ENCODE peak calls at places on chromosome 21, in seven cellular contexts. C is ovary, W is colonic mucosa, L is aorta, N is RWPE2, M is adrenal gland, U is uterus. B is an unnamed sample. For H3K4me1, the result is how much of the 10 kb centered on the place peaks cover.

GRCh38 chr21:32611471-32611997 is 643 bp downstream of the CFAP298 start:
- DNase-seq in N (no peak), C (peak), L (no peak), W (peak), U (no peak), M (no peak), B (peak)

GRCh38 chr21:29187939-29188338 is 57.5 kb downstream of the MAP3K7CL start:
- DNase-seq in N (peak), L (no peak), M (peak), C (no peak), W (no peak), U (peak), B (peak)

GRCh38 chr21:26170471-26171309 is at the start of gene APP:
- DNase-seq in U (peak), N (peak), L (peak), W (peak), M (peak), C (peak), B (peak)

GRCh38 chr21:15688809-15689208 is 41.0 kb upstream of the USP25 start:
- DNase-seq in L (no peak), M (no peak), U (no peak), W (no peak), N (no peak), C (no peak), B (no peak)

GRCh38 chr21:15992171-15992570 is 262.4 kb downstream of the USP25 start:
- DNase-seq in N (no peak), L (no peak), M (no peak), C (no peak), U (no peak), W (no peak), B (no peak)

GRCh38 chr21:32481875-32482408 is 69.4 kb downstream of the EVA1C start:
- DNase-seq in C (no peak), L (no peak), M (no peak), U (no peak), N (no peak), W (no peak), B (no peak)

GRCh38 chr21:26061437-26061836 is 109.1 kb downstream of the APP start:
- DNase-seq in W (no peak), L (no peak), N (no peak), C (no peak), M (no peak), U (no peak), B (no peak)

GRCh38 chr21:28336299-28336698 is 656.4 kb downstream of the LTN1 start:
- DNase-seq in M (peak), N (no peak), C (no peak), W (no peak), U (peak), L (no peak), B (no peak)

GRCh38 chr21:43902441-43902840 is 37.4 kb downstream of the AGPAT3 start:
- DNase-seq in L (peak), U (peak), W (no peak), M (peak), N (no peak), C (peak), B (peak)

GRCh38 chr21:21183092-21183491 is 184.9 kb downstream of the NCAM2 start:
- DNase-seq in N (no peak), L (no peak), U (no peak), M (no peak), W (no peak), C (no peak), B (no peak)

GRCh38 chr21:25848309-25848708 is 113.5 kb downstream of the GABPA start:
- DNase-seq in C (no peak), U (no peak), N (no peak), W (no peak), M (no peak), L (no peak), B (no peak)

GRCh38 chr21:31493350-31493880 is 149.4 kb upstream of the TIAM1 start:
- DNase-seq in U (no peak), C (no peak), L (no peak), W (no peak), M (no peak), N (no peak), B (no peak)

GRCh38 chr21:37452222-37452621 is 85.6 kb downstream of the DYRK1A start:
- DNase-seq in N (no peak), W (no peak), L (no peak), U (no peak), C (no peak), M (no peak), B (no peak)
- H3K4me1 ChIP-seq in N (under half), W (under half), L (under half), U (under half), C (under half), M (half or more), B (under half)

DNA sequence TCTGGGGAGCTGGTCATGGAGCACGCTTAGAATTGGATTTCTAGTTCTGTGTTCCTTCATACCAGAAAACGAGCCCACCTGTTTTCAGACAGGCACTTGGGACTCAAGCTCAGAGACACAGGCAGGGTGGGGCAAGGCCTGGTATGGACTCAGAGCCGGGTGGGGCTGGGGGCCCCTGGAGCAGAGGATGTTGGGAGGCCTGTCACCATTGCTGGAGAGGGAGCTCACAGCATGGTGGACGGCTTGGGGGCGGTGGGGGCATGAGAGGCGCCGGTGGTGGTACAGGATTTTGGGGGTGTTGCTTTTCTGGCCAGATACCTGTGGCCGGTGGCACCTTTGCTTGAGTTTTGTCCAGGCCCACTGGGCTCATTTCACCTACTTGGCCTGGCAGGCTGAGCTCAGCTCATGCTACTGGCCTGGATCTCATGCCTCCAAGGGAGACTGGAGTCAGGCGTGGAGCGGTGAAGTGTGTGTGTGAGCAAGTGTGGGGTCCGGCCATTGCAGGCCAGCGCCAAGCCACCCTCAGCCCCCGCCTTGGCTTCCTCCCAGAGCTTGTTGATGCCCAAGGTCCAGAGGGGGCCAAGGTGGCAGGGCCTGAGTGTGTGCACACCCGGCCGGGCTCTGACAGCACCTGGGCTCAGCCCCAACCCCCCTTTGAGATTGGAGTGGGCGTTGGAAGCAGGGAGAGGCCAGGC is 8.7 kb downstream of the SLX9 start:
- DNase-seq in U (no peak), L (peak), N (peak), M (no peak), W (no peak), C (no peak), B (peak)
- H3K4me1 ChIP-seq in U (under half), L (under half), N (under half), M (under half), W (under half), C (under half), B (under half)

DNA sequence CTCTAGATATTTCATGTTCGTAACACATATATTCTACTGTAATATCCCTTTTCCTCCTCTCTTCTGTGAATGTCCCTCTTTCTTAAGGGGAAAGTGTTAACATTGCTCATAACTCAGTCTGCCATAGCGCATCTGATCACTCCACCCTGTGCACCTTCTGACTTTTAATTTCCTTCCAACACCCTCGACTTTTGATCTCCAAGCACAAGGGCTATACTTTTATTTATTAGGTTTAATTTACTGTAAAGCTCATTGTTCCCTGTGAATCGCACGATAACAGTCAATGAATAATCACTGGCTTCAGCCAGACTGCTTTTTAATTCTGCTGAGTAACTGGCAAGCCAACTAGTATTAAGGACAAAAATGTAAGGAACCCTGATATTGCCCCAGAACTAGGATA is 2.7 kb upstream of the ETS2 start:
- DNase-seq in N (no peak), C (no peak), L (no peak), W (no peak), M (no peak), U (no peak), B (no peak)
- H3K4me1 ChIP-seq in N (half or more), C (under half), L (under half), W (under half), M (under half), U (under half), B (under half)

DNA sequence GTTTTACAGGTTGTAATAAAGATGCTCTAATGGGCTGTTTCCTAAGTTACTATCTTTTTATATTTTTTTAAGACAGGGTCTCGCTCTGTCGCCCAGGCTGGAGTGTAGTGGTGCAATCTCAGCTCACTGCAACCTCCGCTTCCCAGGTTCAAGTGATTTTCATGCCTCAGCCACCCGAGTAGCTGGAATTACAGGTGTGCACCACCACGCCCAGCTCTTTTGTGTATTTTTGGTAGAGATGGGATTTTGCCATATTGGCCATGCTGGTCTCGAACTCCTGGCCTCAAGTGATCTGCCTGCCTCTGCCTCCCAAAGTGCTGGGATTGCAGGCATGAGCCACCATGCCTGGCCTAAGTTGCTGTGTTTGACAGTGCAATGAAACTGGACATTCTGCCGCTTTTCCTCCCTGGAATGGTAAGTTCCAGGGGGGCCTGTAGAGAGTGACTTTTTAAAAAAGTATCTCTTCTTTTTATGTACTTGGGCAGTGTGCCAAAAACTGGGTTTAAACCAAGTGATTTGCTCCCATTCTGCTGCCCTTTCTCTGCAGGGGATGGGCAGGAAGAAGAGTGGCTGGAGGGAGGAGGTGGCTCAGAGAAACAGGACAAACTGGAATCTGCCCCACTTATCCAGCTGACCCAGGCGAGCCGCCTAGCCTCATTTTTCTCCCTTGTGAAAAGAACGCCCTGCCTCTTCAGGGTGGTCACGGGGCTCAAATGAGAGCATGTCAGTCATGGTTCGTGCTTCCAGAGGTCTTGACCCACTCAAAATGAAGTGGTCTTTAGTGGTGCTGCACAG is 2.3 kb downstream of the SLC37A1 start:
- DNase-seq in U (no peak), M (no peak), W (peak), N (no peak), L (no peak), C (no peak), B (no peak)
- H3K4me1 ChIP-seq in U (under half), M (under half), W (under half), N (under half), L (under half), C (under half), B (under half)

GRCh38 chr21:36700295-36700960 is 1.5 kb downstream of the SIM2 start:
- DNase-seq in L (no peak), M (no peak), N (no peak), W (no peak), C (no peak), U (no peak), B (no peak)
- H3K4me1 ChIP-seq in L (under half), M (under half), N (under half), W (under half), C (under half), U (under half), B (under half)

GRCh38 chr21:38240121-38240520 is 16.7 kb upstream of the KCNJ15 start:
- DNase-seq in N (no peak), L (no peak), C (no peak), M (no peak), W (no peak), U (no peak), B (no peak)
- H3K4me1 ChIP-seq in N (half or more), L (under half), C (under half), M (under half), W (under half), U (under half), B (under half)

B was measured in right cardiac atrium.